ENCODE peak calls at places on chromosomes 13 and 19, in nine cellular contexts. X, F, M, C, H, A, K, Z and N are unnamed samples.

GRCh38 chr13:22076658-22077057 is 405.8 kb downstream of the FGF9 start:
- DNase-seq in X (no peak), F (no peak), M (no peak), C (no peak), H (no peak), A (no peak), K (no peak), Z (no peak), N (no peak)

GRCh38 chr19:13718733-13719132 is 45.6 kb upstream of the MRI1 start:
- DNase-seq in X (peak), F (no peak), M (no peak), C (peak), H (no peak), A (no peak), K (peak), Z (peak), N (peak)

GRCh38 chr13:40664100-40665060 is 2.1 kb downstream of the FOXO1 start:
- DNase-seq in X (peak), F (no peak), M (peak), C (peak), H (peak), A (peak), K (peak), Z (peak), N (peak)

GRCh38 chr13:64061649-64062048 is 2646.0 kb upstream of the PCDH20 start:
- DNase-seq in X (no peak), F (no peak), M (no peak), C (no peak), H (no peak), A (no peak), K (no peak), Z (no peak), N (no peak)

GRCh38 chr13:49641810-49642291 is 13.5 kb downstream of the ARL11 start:
- DNase-seq in X (no peak), F (peak), M (no peak), C (peak), H (no peak), A (no peak), K (peak), Z (peak), N (peak)

GRCh38 chr13:113540523-113540922 is 44.0 kb upstream of the TFDP1 start:
- DNase-seq in X (no peak), F (no peak), M (no peak), C (no peak), H (no peak), A (no peak), K (no peak), Z (no peak), N (no peak)

GRCh38 chr19:3175761-3176714 is 2.5 kb upstream of the S1PR4 start:
- DNase-seq in X (peak), F (peak), M (no peak), C (peak), H (peak), A (no peak), K (peak), Z (peak), N (peak)

GRCh38 chr19:40241809-40242384 is 15.4 kb upstream of the CCNP start:
- DNase-seq in X (no peak), F (no peak), M (no peak), C (peak), H (no peak), A (no peak), K (no peak), Z (no peak), N (no peak)

GRCh38 chr19:6476155-6476895 is 5.3 kb downstream of the DENND1C start:
- DNase-seq in X (peak), F (peak), M (peak), C (peak), H (peak), A (peak), K (peak), Z (peak), N (no peak)

GRCh38 chr13:51970251-51970793 is 40.9 kb downstream of the ATP7B start:
- DNase-seq in X (no peak), F (no peak), M (peak), C (no peak), H (no peak), A (no peak), K (no peak), Z (no peak), N (no peak)

GRCh38 chr19:54484451-54484850 is 11.4 kb upstream of the CDC42EP5 start:
- DNase-seq in X (no peak), F (no peak), M (no peak), C (no peak), H (no peak), A (no peak), K (no peak), Z (no peak), N (no peak)

GRCh38 chr19:49983645-49984229 is 22.8 kb upstream of the SIGLEC11 start:
- DNase-seq in X (peak), F (peak), M (peak), C (peak), H (peak), A (peak), K (peak), Z (peak), N (no peak)

GRCh38 chr19:3055741-3056453 is 6.4 kb downstream of the TLE5 start:
- DNase-seq in X (peak), F (no peak), M (no peak), C (no peak), H (no peak), A (no peak), K (no peak), Z (no peak), N (no peak)

GRCh38 chr13:102400619-102401125 is 1.2 kb downstream of the FGF14 start:
- DNase-seq in X (no peak), F (no peak), M (no peak), C (peak), H (peak), A (no peak), K (peak), Z (no peak), N (peak)

GRCh38 chr13:38686635-38687245 is at the start of gene FREM2:
- DNase-seq in X (no peak), F (no peak), M (no peak), C (peak), H (no peak), A (no peak), K (peak), Z (no peak), N (no peak)

GRCh38 chr13:97749174-97749573 is 204.3 kb upstream of the IPO5 start:
- DNase-seq in X (peak), F (no peak), M (no peak), C (no peak), H (no peak), A (no peak), K (peak), Z (no peak), N (no peak)

GRCh38 chr19:2375341-2376121 is 15.5 kb downstream of the TMPRSS9 start:
- DNase-seq in X (no peak), F (no peak), M (no peak), C (no peak), H (no peak), A (no peak), K (no peak), Z (no peak), N (no peak)

GRCh38 chr19:52941941-52942370 is 18.7 kb upstream of the ZNF888 start:
- DNase-seq in X (peak), F (peak), M (peak), C (peak), H (peak), A (no peak), K (peak), Z (peak), N (peak)

GRCh38 chr13:28451482-28452217 is 43.3 kb downstream of the FLT1 start:
- DNase-seq in X (no peak), F (no peak), M (no peak), C (peak), H (no peak), A (no peak), K (no peak), Z (peak), N (peak)

GRCh38 chr19:1699998-1700732 is 47.8 kb upstream of the TCF3 start:
- DNase-seq in X (no peak), F (no peak), M (no peak), C (no peak), H (no peak), A (no peak), K (no peak), Z (no peak), N (no peak)

GRCh38 chr13:112718318-112718717 is 28.5 kb downstream of the ATP11A start:
- DNase-seq in X (no peak), F (no peak), M (no peak), C (no peak), H (no peak), A (no peak), K (no peak), Z (no peak), N (no peak)

GRCh38 chr19:50554212-50554611 is 14.0 kb downstream of the LRRC4B start:
- DNase-seq in X (no peak), F (no peak), M (no peak), C (no peak), H (no peak), A (no peak), K (no peak), Z (no peak), N (no peak)